ENCODE peak calls at places on chromosomes 16 and 17, in five cellular contexts. F is HL-60; C is CD4-positive, alpha-beta T cell; L is esophagus squamous epithelium; U is mesenchymal stem cell. E is an unnamed sample.

GRCh38 chr16:16075463-16076399 is 126.3 kb downstream of the ABCC1 start:
- DNase-seq in U (peak; percentile 72), C (no peak), L (no peak), F (peak; percentile 99), E (peak; percentile 89)

GRCh38 chr17:6599364-6599763 is 41.1 kb downstream of the KIAA0753 start:
- DNase-seq in F (peak; percentile 46), L (no peak), C (no peak), U (no peak), E (no peak)

GRCh38 chr16:89422905-89423630 is 67.3 kb downstream of the ANKRD11 start:
- DNase-seq in C (no peak), F (no peak), L (no peak), U (peak; percentile 82), E (no peak)

GRCh38 chr17:3916013-3916696 is at the start of gene P2RX1:
- DNase-seq in F (peak; percentile 92), C (no peak), L (no peak), U (no peak), E (peak; percentile 68)

GRCh38 chr17:49523706-49524472 is 28.8 kb downstream of the NGFR start:
- DNase-seq in C (peak; percentile 24), L (no peak), U (no peak), F (no peak), E (no peak)

GRCh38 chr17:48779421-48779820 is 37.6 kb downstream of the TTLL6 start:
- DNase-seq in C (no peak), F (no peak), L (no peak), U (no peak), E (no peak)

GRCh38 chr17:49935526-49936210 is 33.3 kb upstream of the DLX4 start:
- DNase-seq in U (no peak), L (no peak), C (no peak), F (no peak), E (no peak)

GRCh38 chr17:60134396-60135159 is 15.2 kb upstream of the CA4 start:
- DNase-seq in L (no peak), F (no peak), C (no peak), U (peak; percentile 57), E (no peak)

GRCh38 chr16:82761858-82762257 is 135.1 kb downstream of the CDH13 start:
- DNase-seq in U (peak; percentile 61), C (no peak), F (no peak), L (no peak), E (no peak)

GRCh38 chr16:88005148-88005547 is 53.9 kb downstream of the BANP start:
- DNase-seq in U (no peak), C (no peak), F (peak; percentile 41), L (no peak), E (peak; percentile 52)

GRCh38 chr17:1546292-1546922 is 16.2 kb downstream of the PITPNA start:
- DNase-seq in L (no peak), U (no peak), F (no peak), C (no peak), E (no peak)

GRCh38 chr17:46851029-46851741 is at the start of gene WNT9B:
- DNase-seq in C (no peak), F (no peak), L (no peak), U (no peak), E (peak; percentile 69)

GRCh38 chr16:10871157-10871991 is 5.6 kb upstream of the CIITA start:
- DNase-seq in C (no peak), L (no peak), U (peak; percentile 62), F (peak; percentile 86), E (peak; percentile 87)

GRCh38 chr17:45222273-45222993 is 748 bp downstream of the FMNL1 start:
- DNase-seq in L (no peak), F (peak; percentile 40), U (no peak), C (no peak), E (peak; percentile 80)

GRCh38 chr17:45225051-45225700 is 3.5 kb downstream of the FMNL1 start:
- DNase-seq in L (no peak), U (no peak), C (peak; percentile 45), F (peak; percentile 39), E (peak; percentile 83)

GRCh38 chr17:45224671-45225050 is 3.0 kb downstream of the FMNL1 start:
- DNase-seq in U (no peak), C (no peak), F (no peak), L (no peak), E (peak; percentile 82)

GRCh38 chr17:45222994-45223540 is 1.4 kb downstream of the FMNL1 start:
- DNase-seq in U (no peak), C (no peak), L (no peak), F (no peak), E (peak; percentile 77)

DNA sequence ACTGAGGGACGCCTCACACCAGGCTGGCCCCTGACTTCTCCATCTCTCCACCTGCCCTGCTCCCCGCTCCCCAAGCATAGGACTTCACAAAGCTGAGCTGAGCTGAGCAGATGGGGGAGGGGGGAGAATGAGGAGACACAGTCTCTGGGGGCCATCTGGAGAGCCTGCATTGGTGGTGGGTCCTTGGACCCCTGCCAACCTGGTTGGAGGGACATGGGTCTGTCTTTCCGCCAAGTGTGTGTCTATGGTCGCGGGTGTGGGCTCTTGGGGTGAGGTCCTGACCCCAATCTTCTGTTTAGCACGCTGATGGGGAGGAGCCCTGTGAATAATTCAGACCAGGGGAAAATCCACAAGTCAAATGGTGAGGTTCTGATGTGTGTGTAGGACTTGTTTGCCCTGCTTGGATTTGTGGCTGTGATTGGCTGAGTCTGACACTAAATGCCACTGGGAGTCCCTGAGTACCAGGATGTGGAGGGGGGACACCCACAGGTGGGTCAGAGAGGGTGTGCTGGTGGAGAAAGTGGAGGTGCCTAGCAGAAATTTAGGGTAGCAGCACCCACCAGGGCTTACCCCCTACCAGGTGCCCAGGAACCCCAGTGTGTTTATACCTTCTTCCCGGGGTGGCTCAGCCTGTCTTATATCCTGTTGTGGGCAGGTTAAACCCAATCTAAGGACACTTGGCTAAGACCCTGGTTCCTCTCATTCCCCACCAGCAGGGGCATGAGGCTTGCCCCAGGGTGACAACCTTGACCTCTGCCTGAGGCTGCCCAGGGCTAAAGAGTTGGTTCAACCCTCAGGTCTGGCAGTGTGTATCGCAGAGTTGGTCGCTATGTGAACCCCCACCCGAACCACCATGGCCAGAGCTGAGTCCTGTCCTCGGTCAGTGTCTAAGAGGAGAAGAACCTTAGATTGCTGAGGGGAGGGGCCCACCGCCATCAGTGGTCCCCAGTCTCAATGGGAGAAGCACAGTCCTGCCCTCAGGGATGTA is 2.1 kb downstream of the FMNL1 start:
- DNase-seq in U (no peak), C (no peak), F (peak; percentile 37), L (no peak), E (no peak)
- H3K27ac ChIP-seq in U (no peak overlapping the region), C (peak overlapping the region; percentile 99), F (peak overlapping the region; percentile 81), L (peak overlapping the region; percentile 86), E (peak overlapping the region; percentile 97)

GRCh38 chr16:9340402-9341095 is 249.1 kb downstream of the HAPSTR1 start:
- DNase-seq in F (no peak), U (no peak), L (no peak), C (no peak), E (no peak)

GRCh38 chr16:9345046-9345445 is 253.6 kb downstream of the HAPSTR1 start:
- DNase-seq in L (no peak), F (no peak), C (no peak), U (no peak), E (no peak)

GRCh38 chr16:9344508-9344907 is 253.1 kb downstream of the HAPSTR1 start:
- DNase-seq in C (no peak), L (no peak), U (no peak), F (no peak), E (no peak)

GRCh38 chr16:9348912-9349311 is 257.5 kb downstream of the HAPSTR1 start:
- DNase-seq in F (no peak), C (no peak), L (no peak), U (no peak), E (no peak)

GRCh38 chr16:9345889-9346288 is 254.4 kb downstream of the HAPSTR1 start:
- DNase-seq in F (no peak), L (no peak), C (no peak), U (no peak), E (no peak)
- H3K27ac ChIP-seq in F (no peak overlapping the region), L (no peak overlapping the region), C (no peak overlapping the region), U (no peak overlapping the region), E (no peak overlapping the region)

GRCh38 chr17:21164226-21165019 is 37.7 kb downstream of the DHRS7B start:
- DNase-seq in L (no peak), U (no peak), C (no peak), F (no peak), E (no peak)

GRCh38 chr17:21165922-21166598 is 39.3 kb downstream of the DHRS7B start:
- DNase-seq in C (no peak), U (no peak), L (no peak), F (no peak), E (no peak)

GRCh38 chr17:21168555-21168865 is 41.7 kb downstream of the DHRS7B start:
- DNase-seq in L (no peak), U (no peak), F (no peak), C (no peak), E (no peak)

GRCh38 chr17:21167303-21167702 is 40.5 kb downstream of the DHRS7B start:
- DNase-seq in C (no peak), L (no peak), U (no peak), F (no peak), E (no peak)

GRCh38 chr17:21166599-21167265 is 40.0 kb downstream of the DHRS7B start:
- DNase-seq in L (no peak), C (no peak), U (no peak), F (no peak), E (no peak)
- H3K27ac ChIP-seq in L (peak overlapping the region; percentile 34), C (no peak overlapping the region), U (no peak overlapping the region), F (no peak overlapping the region), E (peak overlapping the region; percentile 79)

GRCh38 chr16:23508589-23509440 is 1.5 kb downstream of the GGA2 start:
- DNase-seq in C (no peak), F (peak; percentile 52), U (peak; percentile 46), L (no peak), E (no peak)
- H3K27ac ChIP-seq in C (no peak overlapping the region), F (peak overlapping the region; percentile 69), U (no peak overlapping the region), L (peak overlapping the region; percentile 96), E (peak overlapping the region; percentile 87)

DNA sequence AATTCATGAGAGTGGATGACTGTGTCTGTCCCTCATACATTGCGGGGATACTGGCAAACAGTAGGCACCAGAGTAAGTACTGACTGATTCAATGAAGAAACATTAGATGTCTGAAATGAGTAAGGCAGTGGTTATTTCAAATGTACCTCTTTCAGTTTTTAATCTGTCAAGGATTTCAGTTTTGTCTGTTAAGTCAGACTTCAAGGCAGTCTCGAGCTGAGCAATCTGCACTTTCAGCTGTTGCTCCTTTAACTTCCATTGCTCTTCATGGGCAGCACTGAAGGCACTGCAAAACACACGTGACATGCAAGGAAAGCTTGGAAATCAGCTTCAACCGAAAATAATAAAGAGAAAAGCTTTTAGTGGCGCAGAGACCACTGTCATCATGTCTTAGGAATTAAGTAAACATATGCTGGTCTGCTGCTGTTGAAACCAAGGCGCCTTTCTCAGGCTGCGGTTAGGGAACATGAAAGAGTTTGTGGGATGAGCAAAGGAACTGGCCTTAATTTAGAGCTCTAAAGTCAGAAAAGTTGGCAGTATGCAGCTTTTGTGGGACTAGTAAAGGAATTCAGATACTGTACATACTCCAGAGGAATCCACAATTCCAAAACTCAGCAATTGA is 38.8 kb downstream of the RPGRIP1L start:
- DNase-seq in L (no peak), C (no peak), F (no peak), U (peak; percentile 47), E (no peak)
- H3K27ac ChIP-seq in L (no peak overlapping the region), C (no peak overlapping the region), F (no peak overlapping the region), U (no peak overlapping the region), E (no peak overlapping the region)